ENCODE peak calls at places on chromosomes 1 and 21, in eight cellular contexts. Q is activated T-helper 1 cell treated with anti-CD3 and anti-CD28 coated beads, Interleukin-12 subunit alpha, Interleukin-12 subunit beta, Interleukin-2, Interleukin-4 antibody, amounts not matched to agents 30 ng/mL and 10 ng/mL and 1 ng/mL, durations not matched to agents 14 hours and 24 hours and 36 hours; N is GM13977; J is cardiac muscle cell; E is BJ; K is mesothelial cell of epicardium; A is spleen; B is activated T-cell treated with anti-CD3 and anti-CD28 coated beads, Interleukin-2, amount 50 U/mL, for 72 hours. M is an unnamed sample.

GRCh38 chr1:201721131-201722049 is 107.6 kb upstream of the IPO9 start:
- DNase-seq in Q (no peak), N (no peak), J (peak), E (peak), K (no peak), A (peak), B (no peak), M (no peak)

GRCh38 chr1:14281412-14281811 is 317.1 kb upstream of the KAZN start:
- DNase-seq in Q (no peak), N (no peak), J (no peak), E (no peak), K (no peak), A (no peak), B (no peak), M (no peak)

GRCh38 chr1:153795325-153795837 is 20.2 kb downstream of the SLC27A3 start:
- DNase-seq in Q (no peak), N (no peak), J (no peak), E (no peak), K (no peak), A (peak), B (no peak), M (no peak)

GRCh38 chr1:6445062-6445763 is 20.6 kb downstream of the ESPN start:
- DNase-seq in Q (no peak), N (no peak), J (peak), E (no peak), K (no peak), A (no peak), B (peak), M (peak)

GRCh38 chr1:244239261-244239770 is 188.2 kb downstream of the ZBTB18 start:
- DNase-seq in Q (no peak), N (peak), J (no peak), E (no peak), K (no peak), A (no peak), B (no peak), M (no peak)

GRCh38 chr1:101474039-101474665 is 237.3 kb downstream of the S1PR1 start:
- DNase-seq in Q (no peak), N (peak), J (peak), E (no peak), K (no peak), A (no peak), B (no peak), M (no peak)

GRCh38 chr1:11523261-11523660 is 44.3 kb downstream of the DISP3 start:
- DNase-seq in Q (no peak), N (no peak), J (no peak), E (no peak), K (no peak), A (peak), B (no peak), M (no peak)

GRCh38 chr1:24987875-24988559 is 57.9 kb upstream of the RUNX3 start:
- DNase-seq in Q (no peak), N (peak), J (no peak), E (no peak), K (no peak), A (peak), B (no peak), M (peak)

GRCh38 chr1:201895913-201896807 is 7.5 kb downstream of the SHISA4 start:
- DNase-seq in Q (peak), N (peak), J (peak), E (no peak), K (peak), A (peak), B (peak), M (peak)

GRCh38 chr1:61295818-61296537 is 213.6 kb downstream of the NFIA start:
- DNase-seq in Q (no peak), N (no peak), J (no peak), E (no peak), K (no peak), A (no peak), B (no peak), M (no peak)

GRCh38 chr1:103371234-103371633 is 154.3 kb upstream of the RNPC3 start:
- DNase-seq in Q (no peak), N (no peak), J (no peak), E (no peak), K (no peak), A (no peak), B (no peak), M (no peak)

GRCh38 chr1:204296431-204296988 is 63.2 kb downstream of the PLEKHA6 start:
- DNase-seq in Q (no peak), N (no peak), J (peak), E (peak), K (no peak), A (no peak), B (no peak), M (peak)

GRCh38 chr21:31293986-31294385 is 50.1 kb downstream of the TIAM1 start:
- DNase-seq in Q (no peak), N (no peak), J (no peak), E (peak), K (no peak), A (no peak), B (peak), M (peak)

GRCh38 chr21:34337741-34338140 is 26.1 kb upstream of the KCNE2 start:
- DNase-seq in Q (no peak), N (no peak), J (no peak), E (no peak), K (no peak), A (no peak), B (no peak), M (no peak)

GRCh38 chr1:38728176-38728908 is 131.2 kb downstream of the RRAGC start:
- DNase-seq in Q (no peak), N (no peak), J (no peak), E (no peak), K (no peak), A (no peak), B (peak), M (no peak)

GRCh38 chr1:42955311-42956063 is 3.2 kb downstream of the SLC2A1 start:
- DNase-seq in Q (no peak), N (no peak), J (no peak), E (no peak), K (no peak), A (no peak), B (no peak), M (peak)

GRCh38 chr1:204775546-204775945 is 90.0 kb upstream of the LRRN2 start:
- DNase-seq in Q (no peak), N (no peak), J (no peak), E (no peak), K (no peak), A (no peak), B (no peak), M (no peak)

GRCh38 chr1:166956872-166957271 is 18.5 kb downstream of the ILDR2 start:
- DNase-seq in Q (no peak), N (no peak), J (no peak), E (no peak), K (no peak), A (no peak), B (no peak), M (no peak)

GRCh38 chr1:59967141-59967697 is 40.6 kb upstream of the CYP2J2 start:
- DNase-seq in Q (no peak), N (no peak), J (peak), E (no peak), K (no peak), A (no peak), B (no peak), M (no peak)

GRCh38 chr1:153525088-153525713 is 10.6 kb downstream of the S100A6 start:
- DNase-seq in Q (no peak), N (no peak), J (no peak), E (no peak), K (no peak), A (peak), B (no peak), M (no peak)

GRCh38 chr1:89130716-89131115 is 4.8 kb upstream of the GBP2 start:
- DNase-seq in Q (no peak), N (no peak), J (no peak), E (no peak), K (no peak), A (no peak), B (no peak), M (no peak)

GRCh38 chr1:207288315-207288714 is 33.2 kb upstream of the CD55 start:
- DNase-seq in Q (no peak), N (no peak), J (no peak), E (no peak), K (no peak), A (no peak), B (no peak), M (no peak)

GRCh38 chr1:221865808-221866207 is 123.9 kb upstream of the DUSP10 start:
- DNase-seq in Q (no peak), N (no peak), J (no peak), E (no peak), K (no peak), A (no peak), B (no peak), M (no peak)

GRCh38 chr1:113109908-113110554 is 37.0 kb downstream of the LRIG2 start:
- DNase-seq in Q (no peak), N (no peak), J (no peak), E (peak), K (no peak), A (no peak), B (no peak), M (no peak)

GRCh38 chr1:64215576-64215975 is 12.2 kb downstream of the UBE2U start:
- DNase-seq in Q (no peak), N (no peak), J (no peak), E (no peak), K (no peak), A (no peak), B (no peak), M (no peak)

GRCh38 chr1:239550178-239550577 is 163.8 kb downstream of the CHRM3 start:
- DNase-seq in Q (no peak), N (no peak), J (no peak), E (no peak), K (no peak), A (no peak), B (no peak), M (no peak)

GRCh38 chr1:96698332-96698983 is 23.1 kb upstream of the PTBP2 start:
- DNase-seq in Q (no peak), N (no peak), J (no peak), E (no peak), K (no peak), A (no peak), B (no peak), M (no peak)

GRCh38 chr1:155944396-155944728 is 2.9 kb downstream of the RXFP4 start:
- DNase-seq in Q (no peak), N (no peak), J (no peak), E (no peak), K (no peak), A (peak), B (no peak), M (no peak)

M was measured in stimulated activated naive CD8-positive, alpha-beta T cell treated with anti-CD3 and anti-CD28 coated beads, Interleukin-15, Interleukin-2, amounts not matched to agents 100 U/mL and 50 U/mL, for 24 hours.